ENCODE peak calls at places on chromosomes 11 and 22, in six cellular contexts. H is stimulated activated CD4-positive, alpha-beta T cell treated with anti-CD3 and anti-CD28 coated beads, Interleukin-15, amount 100 ng/mL, for 1 hour; N is neural progenitor cell; Z is stomach; T is IMR-90; D is lower lobe of right lung. X is an unnamed sample.

GRCh38 chr11:26297179-26297970 is 34.6 kb upstream of the ANO3 start:
- DNase-seq in H (no peak), N (peak; percentile 65), Z (no peak), T (peak; percentile 75), D (no peak), X (peak; percentile 26)

GRCh38 chr11:76588455-76589325 is 81.9 kb downstream of the LRRC32 start:
- DNase-seq in H (no peak), N (no peak), Z (peak; percentile 42), T (peak; percentile 25), D (peak; percentile 79), X (no peak)

GRCh38 chr11:6418958-6419611 is at the start of gene APBB1:
- DNase-seq in H (peak; percentile 55), N (peak; percentile 89), Z (peak; percentile 67), T (peak; percentile 48), D (peak; percentile 71), X (peak; percentile 68)

GRCh38 chr11:68423481-68423880 is 37.1 kb upstream of the PPP6R3 start:
- DNase-seq in H (no peak), N (no peak), Z (no peak), T (no peak), D (no peak), X (no peak)

GRCh38 chr11:69918938-69919650 is 99.9 kb upstream of the FGF3 start:
- DNase-seq in H (peak; percentile 19), N (peak; percentile 88), Z (peak; percentile 79), T (peak; percentile 57), D (peak; percentile 82), X (peak; percentile 77)

GRCh38 chr11:64799925-64800632 is 2.9 kb downstream of the MAP4K2 start:
- DNase-seq in H (no peak), N (no peak), Z (no peak), T (no peak), D (no peak), X (no peak)

GRCh38 chr22:44099696-44100095 is 75.6 kb downstream of the PARVB start:
- DNase-seq in H (no peak), N (no peak), Z (no peak), T (no peak), D (no peak), X (no peak)

GRCh38 chr11:110000045-110000502 is 93.1 kb upstream of the ZC3H12C start:
- DNase-seq in H (no peak), N (no peak), Z (no peak), T (peak; percentile 99), D (no peak), X (no peak)

GRCh38 chr11:92556435-92556834 is 331.8 kb downstream of the FAT3 start:
- DNase-seq in H (no peak), N (peak; percentile 44), Z (no peak), T (peak; percentile 17), D (no peak), X (no peak)

GRCh38 chr11:110955797-110956196 is 243.6 kb upstream of the ARHGAP20 start:
- DNase-seq in H (no peak), N (no peak), Z (no peak), T (no peak), D (no peak), X (no peak)

GRCh38 chr11:117781650-117782049 is 15.4 kb downstream of the DSCAML1 start:
- DNase-seq in H (no peak), N (no peak), Z (no peak), T (no peak), D (peak; percentile 6), X (peak; percentile 53)

GRCh38 chr11:34050536-34050935 is 995 bp upstream of the CAPRIN1 start:
- DNase-seq in H (no peak), N (no peak), Z (no peak), T (peak; percentile 10), D (no peak), X (no peak)

GRCh38 chr22:36606659-36607058 is 77.7 kb upstream of the EIF3D start:
- DNase-seq in H (no peak), N (no peak), Z (no peak), T (no peak), D (no peak), X (no peak)